ENCODE peak calls at places on chromosome 2, in five cellular contexts. R is A549, V is GM12878, T is GM23338, H is HepG2. I is an unnamed sample.

GRCh38 chr2:68943581-68944568 is 8.8 kb downstream of the GKN2 start:
- DNase-seq in R (peak), V (no peak), H (peak), T (peak), I (peak)

GRCh38 chr2:175167076-175167791 is 769 bp downstream of the ATF2 start:
- DNase-seq in R (peak), H (peak), T (peak), V (no peak), I (peak)

GRCh38 chr2:96262306-96262705 is 3.5 kb downstream of the TMEM127 start:
- DNase-seq in V (no peak), R (no peak), H (no peak), T (no peak), I (no peak)

GRCh38 chr2:157628532-157629415 is at the start of gene ACVR1C:
- DNase-seq in R (peak), H (peak), T (peak), V (no peak), I (peak)

GRCh38 chr2:54880428-54880827 is 157.0 kb downstream of the EML6 start:
- DNase-seq in H (no peak), T (no peak), V (no peak), R (no peak), I (no peak)

GRCh38 chr2:6917071-6917760 is at the start of gene RNF144A:
- DNase-seq in R (peak), T (peak), H (no peak), V (no peak), I (peak)

GRCh38 chr2:232418466-232419244 is 12.0 kb downstream of the ALPG start:
- DNase-seq in T (peak), V (no peak), H (no peak), R (no peak), I (peak)

GRCh38 chr2:145631561-145631960 is 1111.6 kb upstream of the ZEB2 start:
- DNase-seq in T (no peak), V (no peak), H (no peak), R (no peak), I (no peak)

GRCh38 chr2:178194600-178195389 is 483 bp downstream of the OSBPL6 start:
- DNase-seq in H (no peak), V (no peak), T (peak), R (no peak), I (peak)

GRCh38 chr2:30758315-30758714 is 48.9 kb downstream of the CAPN13 start:
- DNase-seq in T (no peak), R (no peak), V (no peak), H (no peak), I (no peak)

GRCh38 chr2:85674417-85674816 is 6.4 kb upstream of the SFTPB start:
- DNase-seq in H (no peak), V (no peak), R (no peak), T (no peak), I (no peak)

GRCh38 chr2:174007010-174007409 is 41.8 kb upstream of the SP3 start:
- DNase-seq in H (no peak), V (no peak), R (no peak), T (no peak), I (no peak)

GRCh38 chr2:67658820-67659219 is 261.7 kb downstream of the ETAA1 start:
- DNase-seq in V (no peak), T (no peak), R (no peak), H (no peak), I (no peak)

GRCh38 chr2:85780316-85781092 is 26.7 kb downstream of the ATOH8 start:
- DNase-seq in T (no peak), V (no peak), R (no peak), H (no peak), I (no peak)

GRCh38 chr2:141496805-141497204 is 634.0 kb downstream of the LRP1B start:
- DNase-seq in R (no peak), H (no peak), T (no peak), V (no peak), I (no peak)

GRCh38 chr2:179031731-179032408 is 18.1 kb downstream of the CCDC141 start:
- DNase-seq in H (no peak), V (peak), T (peak), R (no peak), I (no peak)

GRCh38 chr2:177239934-177240600 is 24.5 kb downstream of the NFE2L2 start:
- DNase-seq in V (peak), H (no peak), T (no peak), R (no peak), I (no peak)

GRCh38 chr2:200525066-200525465 is 941 bp upstream of the SGO2 start:
- DNase-seq in T (no peak), V (no peak), R (no peak), H (no peak), I (no peak)

GRCh38 chr2:162403884-162404283 is 60.0 kb downstream of the GCA start:
- DNase-seq in H (no peak), R (no peak), T (no peak), V (no peak), I (no peak)

GRCh38 chr2:55880416-55881143 is 43.0 kb downstream of the EFEMP1 start:
- DNase-seq in H (no peak), T (no peak), R (no peak), V (no peak), I (no peak)

GRCh38 chr2:238930216-238930615 is 82.3 kb downstream of the TWIST2 start:
- DNase-seq in T (no peak), H (no peak), R (no peak), V (no peak), I (no peak)

GRCh38 chr2:196229013-196229412 is 57.6 kb upstream of the STK17B start:
- DNase-seq in H (no peak), T (no peak), R (no peak), V (no peak), I (no peak)

GRCh38 chr2:47262657-47263056 is 107.5 kb upstream of the STPG4 start:
- DNase-seq in V (no peak), R (no peak), H (no peak), T (no peak), I (no peak)

GRCh38 chr2:235703711-235704295 is 210.0 kb downstream of the AGAP1 start:
- DNase-seq in T (no peak), V (no peak), R (no peak), H (no peak), I (no peak)

GRCh38 chr2:149456285-149456684 is 125.9 kb downstream of the LYPD6 start:
- DNase-seq in T (peak), H (peak), R (no peak), V (no peak), I (no peak)

GRCh38 chr2:200471324-200471848 is 38.5 kb downstream of the KCTD18 start:
- DNase-seq in H (peak), R (peak), T (peak), V (peak), I (peak)

GRCh38 chr2:177843188-177843587 is 229.4 kb downstream of the PDE11A start:
- DNase-seq in H (no peak), V (no peak), T (no peak), R (no peak), I (no peak)

GRCh38 chr2:12728221-12728777 is 11.6 kb downstream of the TRIB2 start:
- DNase-seq in H (no peak), T (no peak), V (peak), R (no peak), I (no peak)

GRCh38 chr2:172930871-172931255 is 144.8 kb upstream of the MAP3K20 start:
- DNase-seq in R (no peak), T (no peak), V (no peak), H (no peak), I (no peak)

GRCh38 chr2:229431331-229431954 is 160.4 kb upstream of the PID1 start:
- DNase-seq in R (no peak), H (peak), T (peak), V (no peak), I (peak)

DNA sequence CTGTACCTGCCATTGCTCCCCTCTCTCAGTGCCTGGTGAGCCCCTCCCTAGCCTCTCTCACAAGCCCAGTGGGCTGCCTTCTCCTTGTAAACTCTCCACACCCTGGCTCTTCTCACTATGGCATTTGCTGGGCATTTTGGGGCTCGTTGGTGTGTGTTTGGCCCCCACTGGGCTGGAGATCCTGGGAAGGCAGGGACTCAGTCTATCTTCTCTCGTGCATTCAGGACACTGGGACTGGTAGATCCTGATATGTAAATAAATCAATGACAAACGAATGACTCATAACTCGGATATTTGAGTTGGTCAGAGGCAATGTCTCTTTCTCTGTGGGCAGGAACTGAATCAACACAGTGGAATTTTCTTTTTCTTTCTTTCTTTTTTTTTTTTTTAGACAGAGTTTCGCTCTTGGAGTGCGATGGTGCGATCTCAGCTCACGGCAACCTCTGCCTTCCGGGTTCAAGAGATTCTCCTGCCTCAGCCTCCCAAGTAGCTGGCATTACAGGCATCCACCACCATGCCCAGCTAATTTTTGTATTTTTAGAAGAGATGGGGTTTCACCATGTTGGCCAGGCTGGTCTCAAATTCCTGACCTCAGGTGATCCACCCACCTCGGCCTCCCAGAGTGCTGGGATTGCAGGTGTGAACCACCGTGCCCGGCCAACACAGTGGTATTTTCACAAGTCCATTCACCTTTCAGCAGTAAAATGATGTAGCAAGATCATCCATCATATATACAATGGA is 144.6 kb upstream of the SPRED2 start:
- DNase-seq in V (no peak), R (peak), T (peak), H (peak), I (no peak)
- H3K27ac ChIP-seq in V (no peak), R (peak), T (no peak), H (no peak), I (no peak)

DNA sequence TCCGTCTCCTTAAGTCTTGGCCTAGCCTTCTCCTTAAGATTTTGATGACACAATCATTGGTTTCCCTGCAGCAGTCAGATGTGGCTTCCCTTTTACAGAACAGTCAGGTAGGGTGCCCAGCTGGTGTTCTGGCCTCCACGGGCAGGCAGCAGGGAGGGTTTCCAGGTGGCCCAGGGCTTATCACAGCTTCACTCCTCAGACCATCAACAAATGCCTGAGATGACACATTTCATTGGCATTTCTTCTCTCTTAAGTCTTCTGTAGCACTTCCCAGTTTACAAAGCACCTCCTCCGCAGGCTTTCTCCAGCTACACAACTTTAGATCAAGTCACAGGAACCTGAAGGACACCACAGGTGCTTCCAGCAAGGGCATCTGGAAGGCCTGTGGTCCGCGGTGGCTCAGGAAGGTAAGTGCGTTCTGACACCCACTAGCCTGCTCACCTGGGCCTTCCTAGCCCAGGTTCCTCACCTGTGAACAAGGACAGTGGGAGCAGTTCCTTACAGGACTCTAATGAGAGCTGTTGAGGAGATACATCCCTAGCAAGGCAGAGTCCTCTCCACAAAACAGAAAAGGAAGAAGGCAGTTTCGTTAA is 37.6 kb downstream of the PTPN18 start:
- DNase-seq in V (no peak), T (no peak), R (no peak), H (no peak), I (no peak)
- TF ChIP-seq JUNB in V (no peak), T (no peak), R (no peak), H (no peak), I (no peak)

DNA sequence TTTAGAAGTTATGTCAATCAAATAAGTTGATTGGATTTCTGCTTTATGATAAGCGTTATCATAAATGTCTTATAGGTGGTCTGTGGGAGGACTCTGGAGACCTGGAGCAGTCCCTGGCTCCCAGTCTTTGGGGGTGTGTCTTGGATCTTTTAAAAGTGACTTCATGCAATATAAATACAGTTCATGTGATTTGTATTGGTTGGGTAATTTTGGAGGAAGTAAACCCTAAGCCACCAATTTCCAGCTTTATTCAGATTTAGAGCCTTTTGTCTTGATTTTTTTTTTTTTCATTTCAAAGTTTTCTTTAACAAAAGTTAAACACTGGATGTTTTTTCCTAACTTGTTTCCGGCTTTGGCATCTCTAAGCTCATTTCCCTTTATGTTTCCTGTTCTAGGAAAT is 68.8 kb downstream of the MAP4K4 start:
- DNase-seq in R (no peak), H (no peak), V (no peak), T (no peak), I (no peak)
- H3K27ac ChIP-seq in R (peak), H (peak), V (no peak), T (peak), I (no peak)

GRCh38 chr2:240229603-240230423 is 89.4 kb upstream of the OTOS start:
- DNase-seq in T (no peak), R (no peak), V (no peak), H (no peak), I (no peak)
- TF ChIP-seq JUNB in T (no peak), R (no peak), V (no peak), H (no peak), I (no peak)

GRCh38 chr2:1707771-1708351 is 36.5 kb downstream of the PXDN start:
- DNase-seq in V (no peak), T (peak), H (no peak), R (no peak), I (no peak)
- H3K27ac ChIP-seq in V (no peak), T (peak), H (no peak), R (no peak), I (no peak)

DNA sequence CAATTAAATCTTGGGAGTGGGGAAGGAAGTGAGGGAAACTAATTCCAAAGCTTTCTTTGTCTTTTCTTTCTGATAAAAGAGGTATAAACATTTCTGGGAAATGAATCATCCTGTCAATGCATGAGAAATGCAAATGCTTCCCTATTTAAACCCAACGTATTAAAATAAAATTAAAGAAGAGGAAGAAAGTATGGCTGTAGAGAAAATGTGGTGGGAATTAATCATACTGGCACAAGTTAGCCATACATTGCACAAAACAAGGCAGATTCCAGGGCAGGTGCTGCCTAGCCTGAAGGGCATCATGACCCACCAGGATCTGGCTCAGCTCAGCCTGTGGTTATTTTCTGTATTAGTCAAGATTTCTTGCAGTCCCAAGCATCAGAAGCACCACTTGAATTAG is 338.0 kb downstream of the NYAP2 start:
- DNase-seq in V (no peak), T (no peak), H (no peak), R (no peak), I (no peak)
- TF ChIP-seq JUNB in V (no peak), T (no peak), H (no peak), R (no peak), I (no peak)